ENCODE peak calls at places on chromosome 6, in five cellular contexts. One of them, this sample, is unnamed.

GRCh38 chr6:41027799-41028617 is 11.0 kb downstream of the UNC5CL start:
- DNase-seq in HepG2: peak
- DNase-seq in SK-N-SH: peak
- DNase-seq in HCT116: peak
- DNase-seq in Panc1: no peak
- DNase-seq in this sample: peak

GRCh38 chr6:27720607-27721580 is 191.3 kb downstream of the OR2B2 start:
- DNase-seq in SK-N-SH: no peak
- DNase-seq in HepG2: peak
- DNase-seq in Panc1: peak
- DNase-seq in HCT116: peak
- DNase-seq in this sample: peak

GRCh38 chr6:57190140-57190539 is 18.0 kb downstream of the BAG2 start:
- DNase-seq in SK-N-SH: no peak
- DNase-seq in HepG2: peak
- DNase-seq in Panc1: no peak
- DNase-seq in HCT116: no peak
- DNase-seq in this sample: no peak

GRCh38 chr6:144849920-144850319 is 564.8 kb downstream of the UTRN start:
- DNase-seq in Panc1: no peak
- DNase-seq in HepG2: no peak
- DNase-seq in SK-N-SH: no peak
- DNase-seq in HCT116: no peak
- DNase-seq in this sample: no peak

GRCh38 chr6:68007717-68008116 is 627.4 kb upstream of the ADGRB3 start:
- DNase-seq in HepG2: no peak
- DNase-seq in SK-N-SH: no peak
- DNase-seq in Panc1: no peak
- DNase-seq in HCT116: no peak
- DNase-seq in this sample: no peak

GRCh38 chr6:153031335-153031955 is 28.9 kb upstream of the MTRF1L start:
- DNase-seq in SK-N-SH: no peak
- DNase-seq in HepG2: no peak
- DNase-seq in Panc1: no peak
- DNase-seq in HCT116: no peak
- DNase-seq in this sample: peak

GRCh38 chr6:19413323-19413722 is 423.8 kb upstream of the ID4 start:
- DNase-seq in Panc1: no peak
- DNase-seq in HepG2: no peak
- DNase-seq in SK-N-SH: no peak
- DNase-seq in HCT116: peak
- DNase-seq in this sample: no peak

GRCh38 chr6:170147832-170148708 is 142.8 kb downstream of the DLL1 start:
- DNase-seq in SK-N-SH: no peak
- DNase-seq in Panc1: no peak
- DNase-seq in HepG2: no peak
- DNase-seq in HCT116: no peak
- DNase-seq in this sample: no peak

GRCh38 chr6:31580807-31581437 is 1.3 kb downstream of the LTB start:
- DNase-seq in HepG2: peak
- DNase-seq in HCT116: peak
- DNase-seq in SK-N-SH: peak
- DNase-seq in Panc1: no peak
- DNase-seq in this sample: peak

GRCh38 chr6:2875840-2876207 is 27.3 kb downstream of the SERPINB9 start:
- DNase-seq in SK-N-SH: peak
- DNase-seq in HepG2: no peak
- DNase-seq in Panc1: no peak
- DNase-seq in HCT116: no peak
- DNase-seq in this sample: no peak

GRCh38 chr6:35449287-35449881 is 2.8 kb upstream of the FANCE start:
- DNase-seq in SK-N-SH: peak
- DNase-seq in HCT116: no peak
- DNase-seq in Panc1: no peak
- DNase-seq in HepG2: peak
- DNase-seq in this sample: peak

GRCh38 chr6:50610562-50610961 is 102.8 kb upstream of the TFAP2D start:
- DNase-seq in HepG2: no peak
- DNase-seq in SK-N-SH: peak
- DNase-seq in Panc1: no peak
- DNase-seq in HCT116: no peak
- DNase-seq in this sample: no peak

GRCh38 chr6:52603000-52603795 is 26.3 kb upstream of the TRAM2 start:
- DNase-seq in HCT116: no peak
- DNase-seq in SK-N-SH: no peak
- DNase-seq in HepG2: no peak
- DNase-seq in Panc1: no peak
- DNase-seq in this sample: no peak

GRCh38 chr6:43405354-43405753 is 22.0 kb upstream of the ABCC10 start:
- DNase-seq in SK-N-SH: no peak
- DNase-seq in HepG2: no peak
- DNase-seq in HCT116: no peak
- DNase-seq in Panc1: no peak
- DNase-seq in this sample: no peak

GRCh38 chr6:7629321-7629720 is 39.3 kb downstream of the SNRNP48 start:
- DNase-seq in SK-N-SH: no peak
- DNase-seq in HepG2: no peak
- DNase-seq in Panc1: no peak
- DNase-seq in HCT116: no peak
- DNase-seq in this sample: no peak

GRCh38 chr6:32847795-32848194 is 3.9 kb upstream of the PSMB8 start:
- DNase-seq in Panc1: no peak
- DNase-seq in HepG2: no peak
- DNase-seq in SK-N-SH: no peak
- DNase-seq in HCT116: no peak
- DNase-seq in this sample: no peak

GRCh38 chr6:36599791-36600209 is 5.6 kb downstream of the SRSF3 start:
- DNase-seq in Panc1: no peak
- DNase-seq in HCT116: no peak
- DNase-seq in HepG2: no peak
- DNase-seq in SK-N-SH: peak
- DNase-seq in this sample: no peak

GRCh38 chr6:84052204-84052882 is 18.8 kb downstream of the MRAP2 start:
- DNase-seq in HCT116: no peak
- DNase-seq in HepG2: peak
- DNase-seq in Panc1: no peak
- DNase-seq in SK-N-SH: peak
- DNase-seq in this sample: no peak

GRCh38 chr6:107644513-107644912 is 154.6 kb downstream of the SOBP start:
- DNase-seq in Panc1: no peak
- DNase-seq in SK-N-SH: no peak
- DNase-seq in HepG2: no peak
- DNase-seq in HCT116: no peak
- DNase-seq in this sample: no peak

GRCh38 chr6:3247255-3248146 is 11.2 kb upstream of the PSMG4 start:
- DNase-seq in SK-N-SH: peak
- DNase-seq in Panc1: no peak
- DNase-seq in HCT116: no peak
- DNase-seq in HepG2: peak
- DNase-seq in this sample: peak

GRCh38 chr6:33839399-33840063 is 35.7 kb upstream of the MLN start:
- DNase-seq in HepG2: no peak
- DNase-seq in Panc1: no peak
- DNase-seq in SK-N-SH: no peak
- DNase-seq in HCT116: no peak
- DNase-seq in this sample: no peak

GRCh38 chr6:47292944-47293343 is 16.8 kb downstream of the TNFRSF21 start:
- DNase-seq in Panc1: peak
- DNase-seq in HCT116: no peak
- DNase-seq in SK-N-SH: no peak
- DNase-seq in HepG2: peak
- DNase-seq in this sample: no peak

GRCh38 chr6:70312165-70312564 is 9.3 kb upstream of the COL9A1 start:
- DNase-seq in SK-N-SH: no peak
- DNase-seq in HepG2: peak
- DNase-seq in HCT116: peak
- DNase-seq in Panc1: no peak
- DNase-seq in this sample: no peak

GRCh38 chr6:4460595-4461475 is 315.4 kb upstream of the CDYL start:
- DNase-seq in HCT116: no peak
- DNase-seq in Panc1: no peak
- DNase-seq in HepG2: no peak
- DNase-seq in SK-N-SH: no peak
- DNase-seq in this sample: no peak

GRCh38 chr6:3306848-3307247 is 48.1 kb downstream of the PSMG4 start:
- DNase-seq in HCT116: no peak
- DNase-seq in SK-N-SH: peak
- DNase-seq in HepG2: no peak
- DNase-seq in Panc1: no peak
- DNase-seq in this sample: no peak

GRCh38 chr6:36368921-36369880 is 18.3 kb downstream of the ETV7 start:
- DNase-seq in HCT116: no peak
- DNase-seq in HepG2: no peak
- DNase-seq in Panc1: no peak
- DNase-seq in SK-N-SH: no peak
- DNase-seq in this sample: no peak

GRCh38 chr6:109922851-109923250 is 55.3 kb upstream of the GPR6 start:
- DNase-seq in Panc1: no peak
- DNase-seq in HCT116: no peak
- DNase-seq in HepG2: no peak
- DNase-seq in SK-N-SH: no peak
- DNase-seq in this sample: no peak

GRCh38 chr6:149446791-149447376 is 37.9 kb downstream of the ZC3H12D start:
- DNase-seq in SK-N-SH: no peak
- DNase-seq in Panc1: no peak
- DNase-seq in HCT116: no peak
- DNase-seq in HepG2: no peak
- DNase-seq in this sample: peak
- TF ChIP-seq CTCF in SK-N-SH: no peak
- TF ChIP-seq CTCF in Panc1: no peak
- TF ChIP-seq CTCF in HCT116: no peak
- TF ChIP-seq CTCF in HepG2: no peak
- TF ChIP-seq CTCF in this sample: no peak

DNA sequence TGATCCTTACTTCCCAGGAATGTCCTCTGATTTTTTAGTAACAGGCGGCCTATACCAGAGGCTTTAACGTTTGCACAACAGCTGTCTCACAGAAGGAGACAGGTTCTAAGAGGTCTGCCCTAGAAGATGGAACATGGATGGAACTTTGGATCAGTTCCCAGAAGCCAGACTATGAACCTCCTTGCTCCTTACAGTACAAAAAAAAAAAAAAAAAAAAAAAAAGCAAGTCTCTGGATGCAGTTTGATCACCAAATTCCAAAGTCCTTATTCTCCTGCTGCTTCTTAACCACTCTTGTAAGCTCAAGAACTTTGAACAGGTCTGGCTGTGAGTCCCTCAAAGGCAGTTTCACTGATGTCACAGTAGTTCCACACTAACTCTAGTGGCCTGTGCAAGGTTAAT is 2.0 kb upstream of the TRMT11 start:
- DNase-seq in SK-N-SH: no peak
- DNase-seq in Panc1: no peak
- DNase-seq in HepG2: no peak
- DNase-seq in HCT116: no peak
- DNase-seq in this sample: no peak
- TF ChIP-seq REST in SK-N-SH: no peak
- TF ChIP-seq REST in Panc1: no peak
- TF ChIP-seq REST in HepG2: no peak
- TF ChIP-seq REST in HCT116: no peak
- TF ChIP-seq REST in this sample: no peak

DNA sequence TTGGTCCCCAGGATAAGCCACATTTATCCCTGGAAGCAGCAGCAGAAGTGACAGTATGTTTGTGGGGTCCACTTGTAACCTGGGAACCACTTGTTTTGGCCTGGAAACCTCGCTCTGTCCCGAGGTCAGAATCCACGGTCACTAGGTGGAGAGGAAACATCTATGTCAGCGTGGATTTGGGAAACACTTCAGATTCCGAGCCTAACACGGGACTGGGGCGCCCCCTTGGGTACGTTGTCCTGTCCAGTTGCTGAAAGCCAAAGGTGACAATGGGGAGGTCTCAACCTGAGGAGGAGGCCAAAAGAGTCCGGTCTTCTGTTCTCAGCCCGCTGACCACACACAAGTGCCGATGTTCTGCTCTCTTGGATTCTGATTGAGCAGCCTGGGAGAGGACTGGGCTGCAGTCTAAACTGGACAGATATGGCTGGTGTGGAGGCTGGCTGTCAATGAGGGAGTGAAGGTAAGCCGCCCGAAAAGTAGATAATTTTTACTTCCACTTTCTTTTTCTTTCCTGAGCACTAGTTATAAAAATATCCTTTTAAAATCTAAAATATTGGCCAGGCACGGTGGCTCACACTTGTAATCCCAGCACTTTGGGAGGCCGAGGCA is 4.9 kb upstream of the ZFP57 start:
- DNase-seq in Panc1: no peak
- DNase-seq in HepG2: no peak
- DNase-seq in HCT116: no peak
- DNase-seq in SK-N-SH: no peak
- DNase-seq in this sample: no peak
- TF ChIP-seq CTCF in Panc1: no peak
- TF ChIP-seq CTCF in HepG2: peak
- TF ChIP-seq CTCF in HCT116: no peak
- TF ChIP-seq CTCF in SK-N-SH: peak
- TF ChIP-seq CTCF in this sample: no peak

GRCh38 chr6:111892431-111892830 is 19.2 kb upstream of the FYN start:
- DNase-seq in HepG2: no peak
- DNase-seq in Panc1: no peak
- DNase-seq in SK-N-SH: no peak
- DNase-seq in HCT116: no peak
- DNase-seq in this sample: no peak

GRCh38 chr6:111890981-111891380 is 17.7 kb upstream of the FYN start:
- DNase-seq in HCT116: no peak
- DNase-seq in SK-N-SH: no peak
- DNase-seq in HepG2: no peak
- DNase-seq in Panc1: no peak
- DNase-seq in this sample: no peak

GRCh38 chr6:111884068-111884467 is 10.8 kb upstream of the FYN start:
- DNase-seq in Panc1: no peak
- DNase-seq in HCT116: no peak
- DNase-seq in HepG2: no peak
- DNase-seq in SK-N-SH: no peak
- DNase-seq in this sample: no peak

GRCh38 chr6:111885373-111886027 is 12.2 kb upstream of the FYN start:
- DNase-seq in Panc1: no peak
- DNase-seq in HCT116: no peak
- DNase-seq in SK-N-SH: no peak
- DNase-seq in HepG2: no peak
- DNase-seq in this sample: no peak

DNA sequence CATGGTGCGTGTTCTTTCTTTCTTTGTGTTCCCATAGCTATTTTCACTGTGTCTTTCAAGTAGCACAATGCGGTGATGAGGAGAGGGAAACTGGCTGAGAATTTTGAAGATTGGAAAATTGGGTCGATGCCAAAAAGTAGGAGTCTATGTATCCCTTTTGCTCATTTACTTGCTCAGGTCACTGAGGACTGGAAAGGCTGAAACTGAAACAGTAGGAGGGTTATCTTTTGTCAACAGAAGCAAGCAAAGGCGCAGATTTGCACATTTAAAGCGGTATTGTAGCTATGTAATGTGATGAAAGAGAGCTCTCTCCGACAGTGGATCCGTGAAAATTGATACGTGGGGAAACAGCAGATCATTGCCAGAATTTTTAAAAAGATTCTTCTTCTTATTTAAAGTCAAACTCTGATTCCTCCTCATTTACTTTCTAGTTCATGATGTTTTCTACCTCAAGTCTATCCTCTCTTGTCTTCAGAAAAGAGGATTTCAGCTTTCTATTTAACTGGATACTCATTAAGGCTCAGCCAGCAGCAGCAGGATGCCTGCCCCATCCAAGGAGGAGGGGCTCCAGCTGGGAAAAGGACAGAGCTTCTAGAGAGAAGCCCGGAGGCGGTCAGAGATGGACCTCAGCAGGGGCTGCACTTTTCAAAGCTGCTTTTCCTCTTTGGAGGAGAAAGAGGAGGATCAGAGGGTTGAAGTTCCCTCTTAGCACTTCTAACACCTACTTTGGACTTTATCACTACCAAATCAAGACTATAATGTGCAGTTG is 15.9 kb upstream of the FYN start:
- DNase-seq in HepG2: no peak
- DNase-seq in Panc1: no peak
- DNase-seq in HCT116: no peak
- DNase-seq in SK-N-SH: peak
- DNase-seq in this sample: no peak
- TF ChIP-seq REST in HepG2: no peak
- TF ChIP-seq REST in Panc1: no peak
- TF ChIP-seq REST in HCT116: no peak
- TF ChIP-seq REST in SK-N-SH: no peak
- TF ChIP-seq REST in this sample: no peak

This sample was measured in A549.